ENCODE peak calls at places on chromosomes 2 and 18, in four cellular contexts. H, Z, Y and C are unnamed samples.

GRCh38 chr2:201852878-201853415 is 46.6 kb downstream of the CDK15 start:
- DNase-seq in H (no peak), Z (peak; percentile 35), Y (no peak), C (peak; percentile 18)

GRCh38 chr2:174612960-174613359 is 15.4 kb upstream of the WIPF1 start:
- DNase-seq in H (no peak), Z (no peak), Y (no peak), C (no peak)

GRCh38 chr2:101427240-101427639 is 39.9 kb upstream of the CREG2 start:
- DNase-seq in H (no peak), Z (no peak), Y (no peak), C (no peak)

GRCh38 chr2:9024575-9024974 is 21.1 kb upstream of the MBOAT2 start:
- DNase-seq in H (no peak), Z (no peak), Y (no peak), C (no peak)

GRCh38 chr2:39938035-39938835 is 159.2 kb upstream of the THUMPD2 start:
- DNase-seq in H (no peak), Z (peak; percentile 71), Y (no peak), C (peak; percentile 36)

GRCh38 chr2:226558418-226558817 is 241.2 kb downstream of the IRS1 start:
- DNase-seq in H (no peak), Z (no peak), Y (no peak), C (no peak)

GRCh38 chr2:47536696-47537095 is 133.7 kb downstream of the MSH2 start:
- DNase-seq in H (no peak), Z (no peak), Y (no peak), C (no peak)

GRCh38 chr2:202098336-202098735 is 25.3 kb downstream of the KIAA2012 start:
- DNase-seq in H (no peak), Z (no peak), Y (no peak), C (no peak)

GRCh38 chr18:58761241-58761969 is 90.1 kb downstream of the MALT1 start:
- DNase-seq in H (no peak), Z (no peak), Y (no peak), C (no peak)